ENCODE peak calls at places on chromosomes 11 and 22, in nine cellular contexts. P is AG09309; W is HCT116; G is progenitor cell of endocrine pancreas; Z is endodermal cell; D is CD8-positive, alpha-beta T cell; U is endothelial cell; S is left ventricle myocardium inferior; C is Calu3. N is an unnamed sample.

GRCh38 chr11:130891326-130891725 is 25.0 kb downstream of the SNX19 start:
- DNase-seq in P (no peak), W (no peak), G (no peak), Z (no peak), D (no peak), U (no peak), S (no peak), C (no peak), N (no peak)

GRCh38 chr22:45077286-45077685 is 67.5 kb upstream of the PHF21B start:
- DNase-seq in P (no peak), W (no peak), G (no peak), Z (no peak), D (no peak), U (no peak), S (no peak), C (no peak), N (no peak)

GRCh38 chr22:25840162-25840561 is 98.2 kb downstream of the MYO18B start:
- DNase-seq in P (no peak), W (no peak), G (no peak), Z (no peak), D (no peak), U (no peak), S (no peak), C (no peak), N (no peak)

GRCh38 chr11:61889831-61890230 is 1.5 kb downstream of the FADS3 start:
- DNase-seq in P (no peak), W (no peak), G (no peak), Z (no peak), D (no peak), U (no peak), S (no peak), C (no peak), N (no peak)

GRCh38 chr22:30694638-30695350 is at the start of gene OSBP2:
- DNase-seq in P (no peak), W (no peak), G (peak; percentile 52), Z (peak; percentile 80), D (peak; percentile 24), U (peak; percentile 43), S (peak; percentile 27), C (peak; percentile 62), N (peak; percentile 92)

GRCh38 chr11:1116666-1117390 is 40.9 kb upstream of the MUC5AC start:
- DNase-seq in P (no peak), W (no peak), G (no peak), Z (peak; percentile 28), D (no peak), U (no peak), S (no peak), C (no peak), N (peak; percentile 69)

GRCh38 chr11:79173615-79174014 is 267.2 kb downstream of the TENM4 start:
- DNase-seq in P (peak; percentile 41), W (no peak), G (no peak), Z (peak; percentile 34), D (no peak), U (no peak), S (no peak), C (no peak), N (no peak)

GRCh38 chr11:128776434-128777284 is 82.8 kb downstream of the FLI1 start:
- DNase-seq in P (no peak), W (peak; percentile 22), G (peak; percentile 50), Z (peak; percentile 92), D (peak; percentile 47), U (peak; percentile 49), S (peak; percentile 76), C (peak; percentile 49), N (no peak)

GRCh38 chr11:9137293-9138132 is 46.1 kb upstream of the SCUBE2 start:
- DNase-seq in P (no peak), W (peak; percentile 36), G (peak; percentile 73), Z (peak; percentile 97), D (peak; percentile 45), U (peak; percentile 89), S (peak; percentile 66), C (peak; percentile 81), N (no peak)

GRCh38 chr11:36218283-36218921 is 70.8 kb downstream of the COMMD9 start:
- DNase-seq in P (no peak), W (no peak), G (no peak), Z (no peak), D (no peak), U (no peak), S (no peak), C (no peak), N (no peak)

GRCh38 chr11:36214484-36214883 is 74.7 kb downstream of the COMMD9 start:
- DNase-seq in P (no peak), W (no peak), G (no peak), Z (no peak), D (no peak), U (no peak), S (no peak), C (peak; percentile 23), N (no peak)

GRCh38 chr11:36215688-36216050 is 73.6 kb downstream of the COMMD9 start:
- DNase-seq in P (no peak), W (no peak), G (no peak), Z (no peak), D (no peak), U (no peak), S (no peak), C (no peak), N (no peak)

GRCh38 chr11:36214976-36215687 is 74.1 kb downstream of the COMMD9 start:
- DNase-seq in P (no peak), W (no peak), G (no peak), Z (no peak), D (no peak), U (no peak), S (no peak), C (no peak), N (no peak)

DNA sequence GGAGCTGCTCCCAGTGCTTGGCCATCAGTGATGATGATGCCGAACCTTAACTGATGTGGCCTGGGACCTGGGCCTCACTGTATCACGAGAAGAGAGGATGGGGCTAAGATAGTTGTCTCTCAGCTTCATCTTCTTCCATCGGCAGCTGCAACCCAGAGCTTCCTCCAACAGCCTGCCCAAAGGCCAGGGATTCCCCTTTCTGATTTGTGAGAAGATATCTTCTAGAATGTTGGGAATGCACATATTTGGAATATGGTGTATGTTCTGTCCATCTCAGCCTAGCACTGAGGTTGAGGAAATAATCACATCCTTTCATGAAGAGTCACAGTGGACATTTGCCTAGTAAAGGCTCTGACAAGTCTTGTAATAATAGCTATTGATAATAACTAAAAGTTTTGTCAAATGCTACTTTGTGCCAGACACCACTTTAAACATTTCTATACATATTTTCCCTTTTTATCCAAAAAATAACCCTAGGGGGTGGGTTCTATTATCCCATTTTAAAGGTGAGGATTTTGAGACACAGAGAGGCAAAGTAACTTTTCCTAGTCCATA is 73.1 kb downstream of the COMMD9 start:
- DNase-seq in P (no peak), W (no peak), G (no peak), Z (no peak), D (no peak), U (no peak), S (no peak), C (no peak), N (no peak)
- TF ChIP-seq CTCF in P (no peak), W (no peak), G (no peak), Z (no peak), D (no peak), U (no peak), S (no peak), C (no peak), N (no peak)

GRCh38 chr22:40593460-40594273 is 42.9 kb downstream of the MRTFA start:
- DNase-seq in P (no peak), W (no peak), G (no peak), Z (no peak), D (no peak), U (no peak), S (no peak), C (no peak), N (no peak)
- TF ChIP-seq CTCF in P (no peak), W (no peak), G (no peak), Z (no peak), D (no peak), U (no peak), S (no peak), C (no peak), N (no peak)

GRCh38 chr11:68692115-68692514 is 7.8 kb downstream of the GAL start:
- DNase-seq in P (no peak), W (no peak), G (no peak), Z (peak; percentile 61), D (no peak), U (no peak), S (no peak), C (no peak), N (no peak)

GRCh38 chr11:68691402-68691784 is 7.0 kb downstream of the GAL start:
- DNase-seq in P (no peak), W (no peak), G (no peak), Z (peak; percentile 53), D (no peak), U (no peak), S (no peak), C (no peak), N (no peak)

GRCh38 chr11:68689737-68690625 is 5.6 kb downstream of the GAL start:
- DNase-seq in P (no peak), W (no peak), G (no peak), Z (peak; percentile 67), D (no peak), U (no peak), S (no peak), C (no peak), N (no peak)

GRCh38 chr11:68688881-68689280 is 4.5 kb downstream of the GAL start:
- DNase-seq in P (no peak), W (no peak), G (no peak), Z (peak; percentile 43), D (no peak), U (no peak), S (no peak), C (no peak), N (no peak)

DNA sequence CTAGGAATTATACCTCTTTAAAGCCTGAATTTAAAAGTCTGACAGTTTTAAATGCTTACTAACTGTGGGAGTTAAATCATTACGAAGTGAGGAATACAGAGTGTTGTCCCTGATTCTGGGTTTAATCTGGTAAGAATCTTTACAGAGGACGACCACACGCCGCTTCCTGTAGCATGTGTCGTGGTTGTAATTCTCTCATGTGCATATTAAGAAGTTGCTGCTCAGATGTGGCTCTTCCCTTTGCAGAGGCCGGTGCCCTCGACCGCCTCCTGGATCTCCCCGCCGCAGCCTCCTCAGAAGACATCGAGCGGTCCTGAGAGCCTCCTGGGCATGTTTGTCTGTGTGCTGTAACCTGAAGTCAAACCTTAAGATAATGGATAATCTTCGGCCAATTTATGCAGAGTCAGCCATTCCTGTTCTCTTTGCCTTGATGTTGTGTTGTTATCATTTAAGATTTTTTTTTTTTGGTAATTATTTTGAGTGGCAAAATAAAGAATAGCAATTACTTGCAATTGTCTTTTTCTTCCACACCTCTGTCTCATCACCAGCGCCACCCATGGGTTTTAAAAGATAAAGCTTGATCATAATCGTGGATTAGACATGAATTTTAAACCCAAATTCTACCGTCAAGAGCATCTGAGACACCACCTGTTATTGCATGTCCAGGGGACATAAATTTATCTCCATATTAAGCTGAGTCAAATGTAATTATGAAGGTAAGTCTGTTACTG is 6.5 kb downstream of the GAL start:
- DNase-seq in P (no peak), W (no peak), G (no peak), Z (peak; percentile 45), D (peak; percentile 29), U (no peak), S (no peak), C (no peak), N (no peak)
- TF ChIP-seq CTCF in P (no peak), W (peak; percentile 43), G (no peak), Z (peak; percentile 47), D (no peak), U (no peak), S (no peak), C (no peak), N (peak; percentile 43)

DNA sequence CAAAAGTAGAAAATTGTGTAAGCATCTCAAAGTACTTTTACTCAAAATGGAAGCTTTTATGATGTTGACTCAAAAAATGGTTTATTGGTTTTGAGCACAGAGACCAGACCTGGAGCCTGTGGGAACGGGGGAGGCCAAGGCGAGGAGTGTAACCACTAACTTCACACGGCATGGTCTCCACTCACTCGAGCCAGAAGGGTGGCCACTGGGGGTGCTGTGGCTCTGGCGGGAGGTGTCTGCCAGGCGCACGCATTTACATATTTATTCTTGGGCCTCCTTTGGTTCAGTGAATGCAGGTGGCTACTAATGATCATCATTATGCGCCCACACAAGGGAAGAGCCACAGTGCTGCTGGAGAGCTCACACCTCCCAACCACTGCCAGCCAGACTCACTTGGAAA is 64.6 kb downstream of the FLRT1 start:
- DNase-seq in P (no peak), W (no peak), G (no peak), Z (peak; percentile 78), D (no peak), U (no peak), S (no peak), C (no peak), N (no peak)
- TF ChIP-seq CTCF in P (peak; percentile 25), W (peak; percentile 49), G (peak; percentile 36), Z (peak; percentile 72), D (no peak), U (no peak), S (no peak), C (no peak), N (no peak)